ENCODE peak calls at places on chromosomes 5 and 9, in five cellular contexts. One of them, this sample, is unnamed.

GRCh38 chr9:127877566-127877998 is at the start of gene AK1:
- DNase-seq in HepG2: no peak
- DNase-seq in transverse colon: peak; percentile 84
- DNase-seq in ovary: peak; percentile 88
- DNase-seq in A549: no peak
- DNase-seq in this sample: no peak

GRCh38 chr5:10726913-10727517 is 34.0 kb downstream of the DAP start:
- DNase-seq in HepG2: no peak
- DNase-seq in ovary: no peak
- DNase-seq in transverse colon: no peak
- DNase-seq in A549: no peak
- DNase-seq in this sample: no peak

GRCh38 chr5:132742626-132743025 is 4.6 kb upstream of the CCNI2 start:
- DNase-seq in A549: no peak
- DNase-seq in HepG2: no peak
- DNase-seq in transverse colon: no peak
- DNase-seq in ovary: no peak
- DNase-seq in this sample: no peak

GRCh38 chr9:69936427-69936826 is 107.2 kb upstream of the MAMDC2 start:
- DNase-seq in A549: no peak
- DNase-seq in HepG2: no peak
- DNase-seq in transverse colon: no peak
- DNase-seq in ovary: no peak
- DNase-seq in this sample: no peak

GRCh38 chr5:145944328-145944727 is 8.0 kb downstream of the SH3RF2 start:
- DNase-seq in A549: no peak
- DNase-seq in transverse colon: peak; percentile 52
- DNase-seq in ovary: no peak
- DNase-seq in HepG2: peak; percentile 49
- DNase-seq in this sample: no peak

GRCh38 chr9:106921341-106921899 is 58.5 kb downstream of the ZNF462 start:
- DNase-seq in ovary: peak; percentile 61
- DNase-seq in transverse colon: peak; percentile 32
- DNase-seq in HepG2: peak; percentile 8
- DNase-seq in A549: no peak
- DNase-seq in this sample: no peak

GRCh38 chr5:111463304-111463703 is 49.0 kb downstream of the STARD4 start:
- DNase-seq in HepG2: no peak
- DNase-seq in A549: no peak
- DNase-seq in transverse colon: no peak
- DNase-seq in ovary: no peak
- DNase-seq in this sample: no peak

GRCh38 chr5:1745190-1745805 is 54.3 kb downstream of the MRPL36 start:
- DNase-seq in transverse colon: peak; percentile 2
- DNase-seq in HepG2: no peak
- DNase-seq in A549: no peak
- DNase-seq in ovary: no peak
- DNase-seq in this sample: no peak

GRCh38 chr5:177405805-177406204 is 3.6 kb downstream of the F12 start:
- DNase-seq in transverse colon: peak; percentile 61
- DNase-seq in A549: no peak
- DNase-seq in HepG2: no peak
- DNase-seq in ovary: no peak
- DNase-seq in this sample: no peak

GRCh38 chr9:35859310-35859994 is 10.7 kb downstream of the OR13J1 start:
- DNase-seq in ovary: no peak
- DNase-seq in HepG2: no peak
- DNase-seq in A549: peak; percentile 29
- DNase-seq in transverse colon: no peak
- DNase-seq in this sample: peak; percentile 91

GRCh38 chr5:135246923-135247795 is 151.9 kb downstream of the MACROH2A1 start:
- DNase-seq in HepG2: no peak
- DNase-seq in A549: peak; percentile 86
- DNase-seq in transverse colon: no peak
- DNase-seq in ovary: no peak
- DNase-seq in this sample: peak; percentile 90

GRCh38 chr9:122128432-122129343 is 30.9 kb downstream of the NDUFA8 start:
- DNase-seq in HepG2: no peak
- DNase-seq in ovary: no peak
- DNase-seq in transverse colon: no peak
- DNase-seq in A549: no peak
- DNase-seq in this sample: no peak

GRCh38 chr9:135908334-135909204 is 1.2 kb upstream of the CAMSAP1 start:
- DNase-seq in HepG2: no peak
- DNase-seq in ovary: peak; percentile 40
- DNase-seq in A549: no peak
- DNase-seq in transverse colon: peak; percentile 8
- DNase-seq in this sample: no peak

GRCh38 chr5:67831081-67831480 is 384.5 kb upstream of the PIK3R1 start:
- DNase-seq in transverse colon: no peak
- DNase-seq in ovary: no peak
- DNase-seq in A549: no peak
- DNase-seq in HepG2: no peak
- DNase-seq in this sample: no peak

GRCh38 chr5:81827522-81827921 is 76.6 kb upstream of the SSBP2 start:
- DNase-seq in A549: no peak
- DNase-seq in ovary: no peak
- DNase-seq in HepG2: no peak
- DNase-seq in transverse colon: no peak
- DNase-seq in this sample: no peak

GRCh38 chr5:91468643-91469422 is 85.7 kb upstream of the ARRDC3 start:
- DNase-seq in A549: no peak
- DNase-seq in ovary: no peak
- DNase-seq in transverse colon: no peak
- DNase-seq in HepG2: no peak
- DNase-seq in this sample: no peak

GRCh38 chr5:43616535-43616934 is 13.6 kb downstream of the NNT start:
- DNase-seq in transverse colon: no peak
- DNase-seq in HepG2: no peak
- DNase-seq in ovary: no peak
- DNase-seq in A549: no peak
- DNase-seq in this sample: no peak

GRCh38 chr9:83456226-83456625 is 82.0 kb downstream of the FRMD3 start:
- DNase-seq in HepG2: no peak
- DNase-seq in transverse colon: no peak
- DNase-seq in ovary: no peak
- DNase-seq in A549: no peak
- DNase-seq in this sample: no peak

GRCh38 chr9:97636903-97637302 is 3.3 kb downstream of the NCBP1 start:
- DNase-seq in HepG2: no peak
- DNase-seq in ovary: no peak
- DNase-seq in transverse colon: no peak
- DNase-seq in A549: no peak
- DNase-seq in this sample: no peak

GRCh38 chr9:90900130-90900529 is 98.5 kb downstream of the SYK start:
- DNase-seq in transverse colon: no peak
- DNase-seq in A549: no peak
- DNase-seq in ovary: no peak
- DNase-seq in HepG2: no peak
- DNase-seq in this sample: no peak

GRCh38 chr9:108053555-108054061 is 564.0 kb upstream of the KLF4 start:
- DNase-seq in ovary: peak; percentile 89
- DNase-seq in A549: no peak
- DNase-seq in transverse colon: peak; percentile 68
- DNase-seq in HepG2: no peak
- DNase-seq in this sample: no peak

GRCh38 chr5:142095651-142096330 is 12.8 kb upstream of the NDFIP1 start:
- DNase-seq in transverse colon: peak; percentile 14
- DNase-seq in A549: no peak
- DNase-seq in HepG2: no peak
- DNase-seq in ovary: no peak
- DNase-seq in this sample: no peak

GRCh38 chr9:95506692-95507455 is 9.9 kb downstream of the PTCH1 start:
- DNase-seq in A549: peak; percentile 33
- DNase-seq in transverse colon: peak; percentile 62
- DNase-seq in ovary: peak; percentile 74
- DNase-seq in HepG2: peak; percentile 47
- DNase-seq in this sample: no peak

GRCh38 chr5:174323878-174324281 is 278.4 kb downstream of the NSG2 start:
- DNase-seq in transverse colon: no peak
- DNase-seq in A549: peak; percentile 63
- DNase-seq in HepG2: peak; percentile 19
- DNase-seq in ovary: no peak
- DNase-seq in this sample: no peak

GRCh38 chr5:144065766-144066165 is 104.7 kb downstream of the YIPF5 start:
- DNase-seq in HepG2: no peak
- DNase-seq in A549: no peak
- DNase-seq in transverse colon: no peak
- DNase-seq in ovary: no peak
- DNase-seq in this sample: no peak

GRCh38 chr9:133771486-133772482 is 33.6 kb upstream of the SARDH start:
- DNase-seq in transverse colon: peak; percentile 3
- DNase-seq in HepG2: no peak
- DNase-seq in ovary: peak; percentile 23
- DNase-seq in A549: no peak
- DNase-seq in this sample: no peak

GRCh38 chr5:10594591-10595210 is 30.8 kb downstream of the ANKRD33B start:
- DNase-seq in HepG2: no peak
- DNase-seq in ovary: no peak
- DNase-seq in A549: no peak
- DNase-seq in transverse colon: no peak
- DNase-seq in this sample: no peak

GRCh38 chr9:74609671-74610416 is 112.7 kb downstream of the RORB start:
- DNase-seq in A549: no peak
- DNase-seq in HepG2: no peak
- DNase-seq in ovary: no peak
- DNase-seq in transverse colon: no peak
- DNase-seq in this sample: no peak

GRCh38 chr5:159104058-159104651 is 4.4 kb upstream of the EBF1 start:
- DNase-seq in ovary: peak; percentile 63
- DNase-seq in A549: peak; percentile 35
- DNase-seq in HepG2: no peak
- DNase-seq in transverse colon: no peak
- DNase-seq in this sample: no peak

GRCh38 chr9:27204578-27204977 is 92.4 kb downstream of the EQTN start:
- DNase-seq in ovary: no peak
- DNase-seq in transverse colon: no peak
- DNase-seq in A549: no peak
- DNase-seq in HepG2: no peak
- DNase-seq in this sample: no peak

GRCh38 chr5:96333397-96333790 is 99.7 kb downstream of the PCSK1 start:
- DNase-seq in A549: no peak
- DNase-seq in transverse colon: no peak
- DNase-seq in ovary: no peak
- DNase-seq in HepG2: no peak
- DNase-seq in this sample: no peak

GRCh38 chr9:38761334-38761733 is 41.4 kb upstream of the FAM240B start:
- DNase-seq in transverse colon: no peak
- DNase-seq in HepG2: no peak
- DNase-seq in ovary: no peak
- DNase-seq in A549: no peak
- DNase-seq in this sample: no peak

GRCh38 chr5:143051244-143052058 is 281.3 kb downstream of the ARHGAP26 start:
- DNase-seq in A549: no peak
- DNase-seq in HepG2: peak; percentile 78
- DNase-seq in ovary: no peak
- DNase-seq in transverse colon: no peak
- DNase-seq in this sample: no peak

GRCh38 chr9:80550181-80550580 is 978.4 kb downstream of the TLE4 start:
- DNase-seq in ovary: no peak
- DNase-seq in transverse colon: no peak
- DNase-seq in HepG2: no peak
- DNase-seq in A549: no peak
- DNase-seq in this sample: no peak

GRCh38 chr9:121778252-121779225 is 127.1 kb downstream of the DAB2IP start:
- DNase-seq in transverse colon: no peak
- DNase-seq in HepG2: no peak
- DNase-seq in ovary: no peak
- DNase-seq in A549: no peak
- DNase-seq in this sample: no peak

GRCh38 chr5:6659941-6660684 is 26.9 kb downstream of the SRD5A1 start:
- DNase-seq in HepG2: no peak
- DNase-seq in A549: no peak
- DNase-seq in ovary: no peak
- DNase-seq in transverse colon: peak; percentile 30
- DNase-seq in this sample: no peak

GRCh38 chr9:91033802-91034201 is 232.2 kb downstream of the SYK start:
- DNase-seq in ovary: no peak
- DNase-seq in HepG2: peak; percentile 13
- DNase-seq in transverse colon: peak; percentile 50
- DNase-seq in A549: no peak
- DNase-seq in this sample: no peak

DNA sequence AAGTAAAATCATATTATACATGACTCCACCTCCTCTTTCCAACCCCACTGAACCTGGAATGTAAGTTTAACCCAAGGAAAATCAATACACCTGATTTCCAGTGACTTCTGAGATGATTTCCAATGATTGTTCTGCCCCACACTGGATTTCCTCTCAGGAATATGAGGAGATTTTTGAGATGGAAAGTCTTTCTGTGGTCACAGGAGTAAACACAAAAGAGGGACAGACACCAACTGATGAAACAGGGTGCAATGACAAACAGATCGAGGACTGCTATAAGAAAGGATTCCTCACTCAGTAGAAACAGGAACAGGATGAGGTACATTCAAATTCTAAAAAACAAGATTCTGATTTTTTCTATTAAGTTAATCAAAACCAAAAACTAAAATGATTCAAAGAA is 42.2 kb downstream of the DTWD2 start:
- DNase-seq in A549: no peak
- DNase-seq in HepG2: no peak
- DNase-seq in ovary: no peak
- DNase-seq in transverse colon: no peak
- DNase-seq in this sample: no peak
- TF ChIP-seq EP300 in A549: no peak
- TF ChIP-seq EP300 in HepG2: no peak
- TF ChIP-seq EP300 in ovary: no peak
- TF ChIP-seq EP300 in transverse colon: no peak
- TF ChIP-seq EP300 in this sample: no peak

GRCh38 chr5:149614034-149614907 is 33.0 kb downstream of the ARHGEF37 start:
- DNase-seq in HepG2: no peak
- DNase-seq in transverse colon: no peak
- DNase-seq in A549: no peak
- DNase-seq in ovary: no peak
- DNase-seq in this sample: no peak
- TF ChIP-seq EP300 in HepG2: no peak
- TF ChIP-seq EP300 in transverse colon: no peak
- TF ChIP-seq EP300 in A549: no peak
- TF ChIP-seq EP300 in ovary: no peak
- TF ChIP-seq EP300 in this sample: no peak

GRCh38 chr5:60821488-60822284 is 22.4 kb downstream of the ELOVL7 start:
- DNase-seq in ovary: no peak
- DNase-seq in HepG2: no peak
- DNase-seq in A549: no peak
- DNase-seq in transverse colon: no peak
- DNase-seq in this sample: no peak
- TF ChIP-seq EP300 in ovary: no peak
- TF ChIP-seq EP300 in HepG2: no peak
- TF ChIP-seq EP300 in A549: no peak
- TF ChIP-seq EP300 in transverse colon: no peak
- TF ChIP-seq EP300 in this sample: no peak

DNA sequence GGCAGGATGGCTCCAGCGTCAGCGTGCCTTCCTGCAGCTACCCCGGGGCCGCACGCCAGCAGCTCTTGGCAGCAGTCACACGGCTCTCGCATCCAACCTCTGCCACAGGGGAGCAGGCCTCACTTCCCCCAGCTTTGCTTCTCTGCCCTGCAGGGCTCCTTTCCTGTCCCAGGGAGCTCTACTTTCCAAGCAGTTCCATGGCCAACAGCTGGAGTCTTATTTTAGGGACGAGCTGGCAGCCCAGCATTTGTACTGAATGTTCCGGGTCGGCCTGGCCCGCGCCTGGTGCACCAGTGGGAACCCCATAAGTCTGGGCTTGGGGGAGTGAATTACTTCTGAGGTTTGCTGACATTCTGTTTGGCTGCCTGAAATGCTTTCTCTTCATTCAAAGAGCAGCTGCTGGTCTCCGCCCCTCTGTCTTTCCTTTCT is 34.6 kb downstream of the GADD45G start:
- DNase-seq in transverse colon: no peak
- DNase-seq in HepG2: no peak
- DNase-seq in ovary: peak; percentile 89
- DNase-seq in A549: no peak
- DNase-seq in this sample: no peak
- TF ChIP-seq EP300 in transverse colon: no peak
- TF ChIP-seq EP300 in HepG2: no peak
- TF ChIP-seq EP300 in ovary: no peak
- TF ChIP-seq EP300 in A549: no peak
- TF ChIP-seq EP300 in this sample: peak; percentile 11